ENCODE peak calls at places on chromosomes 12 and 14, in nine cellular contexts. S, W, O, X, C, U, H, K and Q are unnamed samples.

GRCh38 chr12:46377678-46378077 is 5.1 kb upstream of the SLC38A2 start:
- DNase-seq in S (no peak), W (no peak), O (no peak), X (no peak), C (no peak), U (no peak), H (peak), K (no peak), Q (no peak)

GRCh38 chr14:39873793-39874192 is 441.6 kb upstream of the FBXO33 start:
- DNase-seq in S (no peak), W (no peak), O (no peak), X (no peak), C (no peak), U (no peak), H (no peak), K (no peak), Q (no peak)

GRCh38 chr14:98269533-98269932 is 1002.5 kb downstream of the BCL11B start:
- DNase-seq in S (no peak), W (no peak), O (no peak), X (no peak), C (no peak), U (no peak), H (no peak), K (no peak), Q (no peak)

GRCh38 chr12:105018001-105018400 is 31.9 kb downstream of the NOPCHAP1 start:
- DNase-seq in S (no peak), W (no peak), O (no peak), X (no peak), C (no peak), U (no peak), H (peak), K (no peak), Q (no peak)

GRCh38 chr12:28905220-28905940 is 243.7 kb upstream of the FAR2 start:
- DNase-seq in S (no peak), W (no peak), O (no peak), X (no peak), C (no peak), U (no peak), H (no peak), K (no peak), Q (no peak)

GRCh38 chr12:64042901-64043300 is 179.2 kb downstream of the KICS2 start:
- DNase-seq in S (no peak), W (no peak), O (no peak), X (no peak), C (no peak), U (no peak), H (peak), K (no peak), Q (no peak)

GRCh38 chr14:105748204-105748578 is 221.8 kb downstream of the TMEM121 start:
- DNase-seq in S (no peak), W (peak), O (peak), X (no peak), C (no peak), U (peak), H (no peak), K (no peak), Q (no peak)

GRCh38 chr12:107364875-107365518 is 271.6 kb upstream of the CRY1 start:
- DNase-seq in S (no peak), W (no peak), O (no peak), X (no peak), C (no peak), U (no peak), H (no peak), K (no peak), Q (no peak)

GRCh38 chr14:61670576-61670975 is 24.7 kb upstream of the HIF1A start:
- DNase-seq in S (no peak), W (no peak), O (no peak), X (no peak), C (no peak), U (no peak), H (no peak), K (no peak), Q (no peak)

GRCh38 chr14:31510222-31510621 is 22.4 kb upstream of the GPR33 start:
- DNase-seq in S (no peak), W (no peak), O (peak), X (no peak), C (no peak), U (no peak), H (peak), K (no peak), Q (peak)

GRCh38 chr14:69129264-69129880 is 23.5 kb downstream of the DCAF5 start:
- DNase-seq in S (peak), W (peak), O (peak), X (peak), C (peak), U (peak), H (peak), K (peak), Q (peak)

GRCh38 chr14:69346710-69347109 is 51.4 kb downstream of the ERH start:
- DNase-seq in S (peak), W (peak), O (peak), X (peak), C (peak), U (no peak), H (no peak), K (no peak), Q (no peak)

GRCh38 chr14:54001189-54001878 is 44.7 kb upstream of the BMP4 start:
- DNase-seq in S (no peak), W (no peak), O (peak), X (peak), C (no peak), U (no peak), H (no peak), K (no peak), Q (no peak)

GRCh38 chr14:75310295-75311059 is 31.8 kb downstream of the FOS start:
- DNase-seq in S (no peak), W (peak), O (peak), X (peak), C (peak), U (peak), H (peak), K (peak), Q (peak)

GRCh38 chr12:50488801-50489200 is 16.0 kb upstream of the DIP2B start:
- DNase-seq in S (no peak), W (no peak), O (no peak), X (no peak), C (no peak), U (no peak), H (no peak), K (no peak), Q (no peak)

GRCh38 chr12:129049917-129050316 is 196.6 kb downstream of the GLT1D1 start:
- DNase-seq in S (peak), W (no peak), O (peak), X (no peak), C (no peak), U (no peak), H (no peak), K (no peak), Q (no peak)

GRCh38 chr14:54348001-54348611 is 48.7 kb upstream of the CDKN3 start:
- DNase-seq in S (peak), W (no peak), O (peak), X (no peak), C (no peak), U (peak), H (peak), K (no peak), Q (peak)

GRCh38 chr14:32028599-32028998 is 48.5 kb upstream of the ARHGAP5 start:
- DNase-seq in S (peak), W (no peak), O (peak), X (no peak), C (no peak), U (no peak), H (peak), K (no peak), Q (no peak)

GRCh38 chr14:61528591-61529021 is 166.7 kb upstream of the HIF1A start:
- DNase-seq in S (no peak), W (no peak), O (peak), X (no peak), C (no peak), U (no peak), H (peak), K (no peak), Q (no peak)

GRCh38 chr14:50399251-50400032 is 2.8 kb upstream of the CDKL1 start:
- DNase-seq in S (peak), W (no peak), O (peak), X (no peak), C (peak), U (no peak), H (peak), K (no peak), Q (no peak)

GRCh38 chr12:124498178-124498869 is 69.1 kb downstream of the NCOR2 start:
- DNase-seq in S (no peak), W (peak), O (no peak), X (no peak), C (no peak), U (no peak), H (peak), K (no peak), Q (no peak)

GRCh38 chr12:49131973-49132461 is 822 bp upstream of the TUBA1B start:
- DNase-seq in S (peak), W (no peak), O (peak), X (no peak), C (no peak), U (peak), H (peak), K (peak), Q (no peak)

GRCh38 chr14:70359076-70359424 is 433 bp downstream of the COX16 start:
- DNase-seq in S (no peak), W (no peak), O (no peak), X (no peak), C (peak), U (no peak), H (peak), K (no peak), Q (peak)

GRCh38 chr14:41650802-41651201 is 44.1 kb downstream of the LRFN5 start:
- DNase-seq in S (no peak), W (no peak), O (no peak), X (no peak), C (no peak), U (no peak), H (no peak), K (no peak), Q (no peak)

GRCh38 chr14:71651228-71651627 is 281.0 kb upstream of the RGS6 start:
- DNase-seq in S (no peak), W (no peak), O (peak), X (no peak), C (no peak), U (no peak), H (peak), K (no peak), Q (no peak)

GRCh38 chr12:114853003-114853529 is 169.1 kb upstream of the TBX3 start:
- DNase-seq in S (no peak), W (no peak), O (peak), X (no peak), C (no peak), U (no peak), H (peak), K (no peak), Q (no peak)

GRCh38 chr12:112906712-112907414 is at the start of gene OAS1:
- DNase-seq in S (peak), W (no peak), O (peak), X (no peak), C (peak), U (no peak), H (peak), K (peak), Q (no peak)

GRCh38 chr14:100104523-100105300 is 39.5 kb downstream of the EVL start:
- DNase-seq in S (no peak), W (no peak), O (no peak), X (peak), C (no peak), U (no peak), H (peak), K (no peak), Q (no peak)

GRCh38 chr12:64124511-64125197 is 97.4 kb downstream of the KICS2 start:
- DNase-seq in S (no peak), W (no peak), O (no peak), X (no peak), C (no peak), U (no peak), H (peak), K (no peak), Q (no peak)

GRCh38 chr12:28032811-28033537 is 60.4 kb upstream of the PTHLH start:
- DNase-seq in S (no peak), W (no peak), O (peak), X (no peak), C (no peak), U (no peak), H (peak), K (no peak), Q (no peak)